ENCODE peak calls at places on chromosome 2, in six cellular contexts. One of them, this sample, is unnamed.

GRCh38 chr2:196725218-196725617 is 74.3 kb downstream of the GTF3C3 start:
- DNase-seq in WTC11: no peak
- DNase-seq in coronary artery: no peak
- DNase-seq in kidney epithelial cell: no peak
- DNase-seq in thyroid gland: no peak
- DNase-seq in A549: no peak
- DNase-seq in this sample: no peak

GRCh38 chr2:72999729-73000725 is 71.5 kb downstream of the SFXN5 start:
- DNase-seq in thyroid gland: no peak
- DNase-seq in kidney epithelial cell: peak
- DNase-seq in A549: no peak
- DNase-seq in coronary artery: peak
- DNase-seq in WTC11: no peak
- DNase-seq in this sample: no peak

GRCh38 chr2:61626827-61627226 is 88.7 kb upstream of the XPO1 start:
- DNase-seq in kidney epithelial cell: no peak
- DNase-seq in coronary artery: no peak
- DNase-seq in A549: no peak
- DNase-seq in WTC11: no peak
- DNase-seq in thyroid gland: no peak
- DNase-seq in this sample: no peak

GRCh38 chr2:207487650-207488315 is 42.0 kb upstream of the CREB1 start:
- DNase-seq in WTC11: no peak
- DNase-seq in coronary artery: no peak
- DNase-seq in thyroid gland: no peak
- DNase-seq in A549: peak
- DNase-seq in kidney epithelial cell: peak
- DNase-seq in this sample: no peak

GRCh38 chr2:68466778-68467076 is 367 bp downstream of the FBXO48 start:
- DNase-seq in WTC11: no peak
- DNase-seq in kidney epithelial cell: no peak
- DNase-seq in A549: no peak
- DNase-seq in coronary artery: no peak
- DNase-seq in thyroid gland: no peak
- DNase-seq in this sample: no peak

GRCh38 chr2:28357055-28357454 is 35.6 kb upstream of the FOSL2 start:
- DNase-seq in kidney epithelial cell: no peak
- DNase-seq in A549: no peak
- DNase-seq in coronary artery: no peak
- DNase-seq in thyroid gland: no peak
- DNase-seq in WTC11: no peak
- DNase-seq in this sample: no peak

GRCh38 chr2:83587309-83587708 is 871.8 kb downstream of the SUCLG1 start:
- DNase-seq in WTC11: no peak
- DNase-seq in coronary artery: no peak
- DNase-seq in A549: peak
- DNase-seq in kidney epithelial cell: no peak
- DNase-seq in thyroid gland: no peak
- DNase-seq in this sample: no peak

GRCh38 chr2:140257692-140258300 is 1477.6 kb upstream of the NXPH2 start:
- DNase-seq in thyroid gland: no peak
- DNase-seq in A549: no peak
- DNase-seq in kidney epithelial cell: no peak
- DNase-seq in WTC11: no peak
- DNase-seq in coronary artery: no peak
- DNase-seq in this sample: no peak

GRCh38 chr2:124001681-124002080 is 23.4 kb upstream of the CNTNAP5 start:
- DNase-seq in WTC11: no peak
- DNase-seq in coronary artery: no peak
- DNase-seq in kidney epithelial cell: no peak
- DNase-seq in A549: no peak
- DNase-seq in thyroid gland: no peak
- DNase-seq in this sample: no peak

GRCh38 chr2:95260028-95261023 is 13.9 kb upstream of the PROM2 start:
- DNase-seq in coronary artery: peak
- DNase-seq in kidney epithelial cell: no peak
- DNase-seq in thyroid gland: no peak
- DNase-seq in WTC11: no peak
- DNase-seq in A549: no peak
- DNase-seq in this sample: no peak

GRCh38 chr2:165147201-165148045 is 56.4 kb downstream of the SCN3A start:
- DNase-seq in A549: no peak
- DNase-seq in coronary artery: no peak
- DNase-seq in thyroid gland: no peak
- DNase-seq in kidney epithelial cell: no peak
- DNase-seq in WTC11: no peak
- DNase-seq in this sample: no peak

GRCh38 chr2:120845281-120845680 is 109.6 kb downstream of the GLI2 start:
- DNase-seq in thyroid gland: peak
- DNase-seq in kidney epithelial cell: no peak
- DNase-seq in coronary artery: no peak
- DNase-seq in WTC11: no peak
- DNase-seq in A549: no peak
- DNase-seq in this sample: no peak

GRCh38 chr2:126898636-126899035 is at the start of gene TEX51:
- DNase-seq in WTC11: no peak
- DNase-seq in A549: no peak
- DNase-seq in coronary artery: peak
- DNase-seq in thyroid gland: no peak
- DNase-seq in kidney epithelial cell: no peak
- DNase-seq in this sample: no peak

GRCh38 chr2:98909381-98910211 is 26.4 kb downstream of the CRACDL start:
- DNase-seq in thyroid gland: peak
- DNase-seq in coronary artery: no peak
- DNase-seq in kidney epithelial cell: peak
- DNase-seq in WTC11: peak
- DNase-seq in A549: peak
- DNase-seq in this sample: peak

GRCh38 chr2:36921984-36922383 is 44.4 kb downstream of the STRN start:
- DNase-seq in WTC11: no peak
- DNase-seq in A549: no peak
- DNase-seq in coronary artery: no peak
- DNase-seq in kidney epithelial cell: no peak
- DNase-seq in thyroid gland: no peak
- DNase-seq in this sample: no peak

GRCh38 chr2:36912692-36913091 is 53.6 kb downstream of the STRN start:
- DNase-seq in coronary artery: no peak
- DNase-seq in WTC11: no peak
- DNase-seq in A549: no peak
- DNase-seq in kidney epithelial cell: no peak
- DNase-seq in thyroid gland: no peak
- DNase-seq in this sample: no peak

GRCh38 chr2:36915627-36916026 is 50.7 kb downstream of the STRN start:
- DNase-seq in thyroid gland: no peak
- DNase-seq in A549: no peak
- DNase-seq in kidney epithelial cell: no peak
- DNase-seq in coronary artery: no peak
- DNase-seq in WTC11: no peak
- DNase-seq in this sample: no peak

GRCh38 chr2:36919041-36919837 is 47.1 kb downstream of the STRN start:
- DNase-seq in WTC11: no peak
- DNase-seq in kidney epithelial cell: no peak
- DNase-seq in thyroid gland: no peak
- DNase-seq in coronary artery: no peak
- DNase-seq in A549: no peak
- DNase-seq in this sample: no peak

DNA sequence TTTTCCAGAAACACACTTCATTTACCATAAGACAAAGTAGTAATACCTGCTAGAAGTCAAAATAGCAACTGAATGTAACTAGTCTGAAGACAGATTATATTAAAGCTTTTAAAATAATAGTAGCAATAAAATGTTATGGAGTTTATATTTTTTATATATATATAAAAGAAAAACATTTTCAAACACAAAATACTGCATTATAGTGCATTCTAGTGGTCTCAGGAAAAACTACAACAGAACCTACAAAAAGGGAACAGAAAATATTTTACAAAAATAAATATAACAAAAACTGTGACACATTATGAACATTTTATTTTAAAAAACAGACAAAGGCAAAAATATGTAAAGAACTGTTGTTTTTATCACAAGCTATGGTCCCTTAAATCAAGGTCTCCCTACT is 48.0 kb downstream of the STRN start:
- DNase-seq in thyroid gland: no peak
- DNase-seq in coronary artery: no peak
- DNase-seq in WTC11: no peak
- DNase-seq in A549: no peak
- DNase-seq in kidney epithelial cell: no peak
- DNase-seq in this sample: no peak
- TF ChIP-seq CTCF in thyroid gland: no peak
- TF ChIP-seq CTCF in coronary artery: peak
- TF ChIP-seq CTCF in WTC11: no peak
- TF ChIP-seq CTCF in A549: peak
- TF ChIP-seq CTCF in kidney epithelial cell: peak
- TF ChIP-seq CTCF in this sample: peak

GRCh38 chr2:187138240-187138639 is 289.3 kb upstream of the ZSWIM2 start:
- DNase-seq in WTC11: peak
- DNase-seq in kidney epithelial cell: no peak
- DNase-seq in thyroid gland: no peak
- DNase-seq in A549: peak
- DNase-seq in coronary artery: no peak
- DNase-seq in this sample: peak
- TF ChIP-seq CTCF in WTC11: no peak
- TF ChIP-seq CTCF in kidney epithelial cell: peak
- TF ChIP-seq CTCF in thyroid gland: no peak
- TF ChIP-seq CTCF in A549: peak
- TF ChIP-seq CTCF in coronary artery: no peak
- TF ChIP-seq CTCF in this sample: peak

GRCh38 chr2:179224361-179224760 is 40.3 kb downstream of the SESTD1 start:
- DNase-seq in WTC11: no peak
- DNase-seq in coronary artery: no peak
- DNase-seq in kidney epithelial cell: no peak
- DNase-seq in thyroid gland: no peak
- DNase-seq in A549: no peak
- DNase-seq in this sample: no peak
- TF ChIP-seq CTCF in WTC11: no peak
- TF ChIP-seq CTCF in coronary artery: no peak
- TF ChIP-seq CTCF in kidney epithelial cell: no peak
- TF ChIP-seq CTCF in thyroid gland: no peak
- TF ChIP-seq CTCF in A549: no peak
- TF ChIP-seq CTCF in this sample: no peak

DNA sequence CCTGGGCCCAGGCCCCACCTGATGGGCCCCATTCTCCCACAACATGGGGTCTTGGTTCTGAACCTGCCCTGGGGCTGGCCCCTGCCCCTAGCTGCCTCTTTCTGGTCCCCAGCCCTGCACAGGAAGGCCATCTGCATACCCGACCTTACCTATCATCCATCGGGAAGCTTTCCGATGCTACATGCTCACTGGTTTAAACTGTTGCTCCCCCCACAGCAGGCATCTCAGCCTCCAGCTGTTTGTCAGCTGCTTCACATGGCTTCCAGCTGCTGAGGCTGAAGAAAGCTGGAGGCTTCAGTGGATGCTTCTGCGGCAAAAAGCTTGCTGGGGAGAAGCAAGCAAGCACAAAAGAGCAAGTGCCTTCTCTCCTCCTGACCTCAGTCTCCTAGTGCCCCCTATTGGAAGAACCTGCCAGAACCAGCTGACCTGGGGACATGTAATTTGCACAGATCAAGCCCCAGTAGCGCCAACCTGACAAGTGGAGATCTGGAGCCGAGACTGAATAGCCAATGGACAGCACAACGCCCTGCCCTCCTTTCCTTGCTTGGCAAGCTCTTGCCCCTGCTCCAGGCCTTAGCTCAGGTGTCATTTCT is 24.1 kb upstream of the RHOB start:
- DNase-seq in kidney epithelial cell: no peak
- DNase-seq in thyroid gland: no peak
- DNase-seq in A549: peak
- DNase-seq in coronary artery: peak
- DNase-seq in WTC11: peak
- DNase-seq in this sample: no peak
- TF ChIP-seq CTCF in kidney epithelial cell: no peak
- TF ChIP-seq CTCF in thyroid gland: no peak
- TF ChIP-seq CTCF in A549: no peak
- TF ChIP-seq CTCF in coronary artery: no peak
- TF ChIP-seq CTCF in WTC11: peak
- TF ChIP-seq CTCF in this sample: no peak

DNA sequence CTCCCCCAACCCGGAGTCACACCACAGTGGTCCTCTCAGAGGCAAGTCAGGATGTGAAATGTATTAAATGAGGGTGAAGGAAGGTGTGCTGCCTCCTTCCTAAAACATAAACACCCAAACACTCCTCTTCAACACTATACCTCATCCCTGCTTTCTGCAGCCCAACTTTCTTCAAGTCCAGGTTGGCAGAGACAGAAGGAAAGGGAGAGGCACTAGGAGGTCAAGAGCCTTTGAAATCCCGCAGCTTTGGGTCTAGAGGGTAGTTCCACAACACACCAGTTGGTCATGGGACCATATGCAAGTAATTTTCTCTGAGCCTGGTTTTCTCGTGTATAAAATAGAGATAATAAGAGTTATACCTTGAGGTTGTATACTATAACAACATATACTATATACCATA is 38.4 kb downstream of the FIGN start:
- DNase-seq in WTC11: no peak
- DNase-seq in A549: no peak
- DNase-seq in thyroid gland: no peak
- DNase-seq in kidney epithelial cell: no peak
- DNase-seq in coronary artery: no peak
- DNase-seq in this sample: no peak
- TF ChIP-seq CTCF in WTC11: no peak
- TF ChIP-seq CTCF in A549: no peak
- TF ChIP-seq CTCF in thyroid gland: no peak
- TF ChIP-seq CTCF in kidney epithelial cell: no peak
- TF ChIP-seq CTCF in coronary artery: no peak
- TF ChIP-seq CTCF in this sample: no peak

DNA sequence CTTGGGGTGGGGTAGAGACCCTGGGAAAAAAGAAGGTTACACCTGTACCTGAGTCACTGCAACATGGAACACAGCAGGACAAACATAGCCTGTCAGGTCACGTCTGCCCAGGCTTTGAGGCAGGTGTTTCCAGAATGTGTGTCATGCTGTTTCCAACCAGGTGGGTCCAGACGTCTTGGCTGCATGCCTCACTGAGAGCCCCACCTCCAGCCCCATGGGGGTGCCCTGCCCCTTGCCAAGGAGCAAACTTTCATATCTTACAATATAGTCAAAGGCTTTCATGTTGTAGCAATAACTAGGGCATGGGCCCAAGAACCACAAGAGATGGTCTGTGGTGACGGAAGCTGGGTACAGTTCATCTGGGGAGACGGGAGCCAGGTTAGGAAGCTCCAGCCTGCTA is 499.7 kb downstream of the BCL11A start:
- DNase-seq in thyroid gland: no peak
- DNase-seq in A549: no peak
- DNase-seq in coronary artery: no peak
- DNase-seq in WTC11: no peak
- DNase-seq in kidney epithelial cell: no peak
- DNase-seq in this sample: no peak
- TF ChIP-seq CTCF in thyroid gland: no peak
- TF ChIP-seq CTCF in A549: no peak
- TF ChIP-seq CTCF in coronary artery: no peak
- TF ChIP-seq CTCF in WTC11: no peak
- TF ChIP-seq CTCF in kidney epithelial cell: no peak
- TF ChIP-seq CTCF in this sample: no peak

This sample was measured in endothelial cell.